ENCODE peak calls at places on chromosomes 7 and 10, in four cellular contexts. One of them, this sample, is unnamed.
A peak's percentile ranks its signal among the peaks of the same experiment; 100 is the strongest.

GRCh38 chr7:41292457-41292856 is 410.4 kb downstream of the INHBA start:
- DNase-seq in LNCaP clone FGC: peak; percentile 47
- DNase-seq in fibroblast of pulmonary artery: no peak
- DNase-seq in naive thymus-derived CD8-positive, alpha-beta T cell: no peak
- DNase-seq in this sample: no peak

GRCh38 chr10:70053896-70054641 is 1.4 kb downstream of the MACROH2A2 start:
- DNase-seq in LNCaP clone FGC: no peak
- DNase-seq in fibroblast of pulmonary artery: peak; percentile 16
- DNase-seq in naive thymus-derived CD8-positive, alpha-beta T cell: no peak
- DNase-seq in this sample: no peak

GRCh38 chr7:99374121-99375064 is at the start of gene ARPC1B:
- DNase-seq in LNCaP clone FGC: no peak
- DNase-seq in fibroblast of pulmonary artery: peak; percentile 75
- DNase-seq in naive thymus-derived CD8-positive, alpha-beta T cell: peak; percentile 91
- DNase-seq in this sample: peak; percentile 94

GRCh38 chr10:15092855-15093408 is 4.2 kb upstream of the RPP38 start:
- DNase-seq in LNCaP clone FGC: no peak
- DNase-seq in fibroblast of pulmonary artery: no peak
- DNase-seq in naive thymus-derived CD8-positive, alpha-beta T cell: no peak
- DNase-seq in this sample: no peak

GRCh38 chr10:80412521-80412920 is 4.2 kb downstream of the PRXL2A start:
- DNase-seq in LNCaP clone FGC: no peak
- DNase-seq in fibroblast of pulmonary artery: no peak
- DNase-seq in naive thymus-derived CD8-positive, alpha-beta T cell: no peak
- DNase-seq in this sample: peak; percentile 24

GRCh38 chr7:46486264-46487206 is 565.5 kb upstream of the IGFBP3 start:
- DNase-seq in LNCaP clone FGC: no peak
- DNase-seq in fibroblast of pulmonary artery: peak; percentile 60
- DNase-seq in naive thymus-derived CD8-positive, alpha-beta T cell: no peak
- DNase-seq in this sample: no peak

GRCh38 chr7:703049-703448 is 23.4 kb upstream of the DNAAF5 start:
- DNase-seq in LNCaP clone FGC: no peak
- DNase-seq in fibroblast of pulmonary artery: no peak
- DNase-seq in naive thymus-derived CD8-positive, alpha-beta T cell: no peak
- DNase-seq in this sample: no peak

GRCh38 chr10:44479306-44479705 is 94.4 kb upstream of the CXCL12 start:
- DNase-seq in LNCaP clone FGC: peak; percentile 25
- DNase-seq in fibroblast of pulmonary artery: peak; percentile 54
- DNase-seq in naive thymus-derived CD8-positive, alpha-beta T cell: no peak
- DNase-seq in this sample: peak; percentile 38

GRCh38 chr7:84412161-84412969 is 217.8 kb upstream of the SEMA3A start:
- DNase-seq in LNCaP clone FGC: no peak
- DNase-seq in fibroblast of pulmonary artery: peak; percentile 94
- DNase-seq in naive thymus-derived CD8-positive, alpha-beta T cell: no peak
- DNase-seq in this sample: no peak

GRCh38 chr10:92972066-92972870 is 88.3 kb upstream of the CYP26C1 start:
- DNase-seq in LNCaP clone FGC: no peak
- DNase-seq in fibroblast of pulmonary artery: peak; percentile 84
- DNase-seq in naive thymus-derived CD8-positive, alpha-beta T cell: no peak
- DNase-seq in this sample: peak; percentile 15

GRCh38 chr7:17690030-17690429 is 250.3 kb downstream of the SNX13 start:
- DNase-seq in LNCaP clone FGC: no peak
- DNase-seq in fibroblast of pulmonary artery: peak; percentile 89
- DNase-seq in naive thymus-derived CD8-positive, alpha-beta T cell: no peak
- DNase-seq in this sample: peak; percentile 96

GRCh38 chr7:92092210-92092609 is 42.1 kb downstream of the CYP51A1 start:
- DNase-seq in LNCaP clone FGC: no peak
- DNase-seq in fibroblast of pulmonary artery: no peak
- DNase-seq in naive thymus-derived CD8-positive, alpha-beta T cell: no peak
- DNase-seq in this sample: no peak

GRCh38 chr7:18974803-18975202 is 142.6 kb downstream of the TWIST1 start:
- DNase-seq in LNCaP clone FGC: no peak
- DNase-seq in fibroblast of pulmonary artery: peak; percentile 24
- DNase-seq in naive thymus-derived CD8-positive, alpha-beta T cell: no peak
- DNase-seq in this sample: no peak

GRCh38 chr7:27198871-27199801 is 755 bp downstream of the HOXA13 start:
- DNase-seq in LNCaP clone FGC: no peak
- DNase-seq in fibroblast of pulmonary artery: no peak
- DNase-seq in naive thymus-derived CD8-positive, alpha-beta T cell: no peak
- DNase-seq in this sample: peak; percentile 80

GRCh38 chr7:138980575-138981285 is 459 bp downstream of the KIAA1549 start:
- DNase-seq in LNCaP clone FGC: no peak
- DNase-seq in fibroblast of pulmonary artery: no peak
- DNase-seq in naive thymus-derived CD8-positive, alpha-beta T cell: no peak
- DNase-seq in this sample: no peak

GRCh38 chr7:27032843-27033242 is 63.0 kb downstream of the HOXA1 start:
- DNase-seq in LNCaP clone FGC: no peak
- DNase-seq in fibroblast of pulmonary artery: no peak
- DNase-seq in naive thymus-derived CD8-positive, alpha-beta T cell: no peak
- DNase-seq in this sample: no peak

GRCh38 chr10:30691601-30692015 is 62.1 kb upstream of the LYZL2 start:
- DNase-seq in LNCaP clone FGC: no peak
- DNase-seq in fibroblast of pulmonary artery: no peak
- DNase-seq in naive thymus-derived CD8-positive, alpha-beta T cell: no peak
- DNase-seq in this sample: no peak

GRCh38 chr7:93117852-93118530 is at the start of gene SAMD9:
- DNase-seq in LNCaP clone FGC: peak; percentile 40
- DNase-seq in fibroblast of pulmonary artery: peak; percentile 87
- DNase-seq in naive thymus-derived CD8-positive, alpha-beta T cell: peak; percentile 84
- DNase-seq in this sample: peak; percentile 93

GRCh38 chr10:102455893-102456471 is 4.6 kb upstream of the C10orf95 start:
- DNase-seq in LNCaP clone FGC: no peak
- DNase-seq in fibroblast of pulmonary artery: peak; percentile 89
- DNase-seq in naive thymus-derived CD8-positive, alpha-beta T cell: no peak
- DNase-seq in this sample: peak; percentile 57

GRCh38 chr10:71094712-71095390 is 117.5 kb upstream of the UNC5B start:
- DNase-seq in LNCaP clone FGC: no peak
- DNase-seq in fibroblast of pulmonary artery: no peak
- DNase-seq in naive thymus-derived CD8-positive, alpha-beta T cell: no peak
- DNase-seq in this sample: no peak

GRCh38 chr10:73769396-73769795 is 12.5 kb upstream of the CHCHD1 start:
- DNase-seq in LNCaP clone FGC: no peak
- DNase-seq in fibroblast of pulmonary artery: no peak
- DNase-seq in naive thymus-derived CD8-positive, alpha-beta T cell: no peak
- DNase-seq in this sample: no peak

GRCh38 chr7:134513169-134513752 is 14.1 kb upstream of the AKR1B10 start:
- DNase-seq in LNCaP clone FGC: peak; percentile 23
- DNase-seq in fibroblast of pulmonary artery: peak; percentile 75
- DNase-seq in naive thymus-derived CD8-positive, alpha-beta T cell: no peak
- DNase-seq in this sample: peak; percentile 61

GRCh38 chr10:123995461-123996131 is 97.8 kb downstream of the CHST15 start:
- DNase-seq in LNCaP clone FGC: no peak
- DNase-seq in fibroblast of pulmonary artery: peak; percentile 58
- DNase-seq in naive thymus-derived CD8-positive, alpha-beta T cell: no peak
- DNase-seq in this sample: peak; percentile 57

GRCh38 chr7:16465469-16466086 is at the start of gene SOSTDC1:
- DNase-seq in LNCaP clone FGC: no peak
- DNase-seq in fibroblast of pulmonary artery: peak; percentile 8
- DNase-seq in naive thymus-derived CD8-positive, alpha-beta T cell: no peak
- DNase-seq in this sample: no peak

GRCh38 chr7:43763183-43763582 is 4.7 kb downstream of the BLVRA start:
- DNase-seq in LNCaP clone FGC: no peak
- DNase-seq in fibroblast of pulmonary artery: no peak
- DNase-seq in naive thymus-derived CD8-positive, alpha-beta T cell: no peak
- DNase-seq in this sample: no peak

GRCh38 chr7:26155531-26156375 is 3.8 kb downstream of the NFE2L3 start:
- DNase-seq in LNCaP clone FGC: no peak
- DNase-seq in fibroblast of pulmonary artery: peak; percentile 46
- DNase-seq in naive thymus-derived CD8-positive, alpha-beta T cell: no peak
- DNase-seq in this sample: peak; percentile 58

GRCh38 chr10:98349508-98349922 is 65.5 kb downstream of the PYROXD2 start:
- DNase-seq in LNCaP clone FGC: no peak
- DNase-seq in fibroblast of pulmonary artery: peak; percentile 99
- DNase-seq in naive thymus-derived CD8-positive, alpha-beta T cell: no peak
- DNase-seq in this sample: peak; percentile 93

GRCh38 chr10:125768217-125768616 is 7.4 kb downstream of the MMP21 start:
- DNase-seq in LNCaP clone FGC: no peak
- DNase-seq in fibroblast of pulmonary artery: peak; percentile 41
- DNase-seq in naive thymus-derived CD8-positive, alpha-beta T cell: no peak
- DNase-seq in this sample: no peak

GRCh38 chr10:75211007-75211735 is 575 bp downstream of the VDAC2 start:
- DNase-seq in LNCaP clone FGC: no peak
- DNase-seq in fibroblast of pulmonary artery: peak; percentile 49
- DNase-seq in naive thymus-derived CD8-positive, alpha-beta T cell: no peak
- DNase-seq in this sample: peak; percentile 65

This sample was measured in NB4.